ENCODE peak calls at places on chromosome 5, in eight cellular contexts. F is mammary epithelial cell, N is left ventricle myocardium inferior, E is gastrocnemius medialis, B is IMR-90, J is cardiac muscle cell, Q is heart left ventricle, T is suprapubic skin. C is an unnamed sample.

GRCh38 chr5:159965031-159965837 is 43.7 kb upstream of the TTC1 start:
- DNase-seq in F (peak; percentile 29), N (peak; percentile 50), E (no peak), B (peak; percentile 57), J (peak; percentile 78), Q (peak; percentile 35), T (no peak), C (peak; percentile 31)

GRCh38 chr5:120464627-120465280 is 654 bp downstream of the PRR16 start:
- DNase-seq in F (peak; percentile 46), N (peak; percentile 57), E (peak; percentile 45), B (peak; percentile 64), J (peak; percentile 31), Q (peak; percentile 56), T (peak; percentile 76), C (peak; percentile 56)

GRCh38 chr5:77560677-77561263 is 68.7 kb upstream of the WDR41 start:
- DNase-seq in F (peak; percentile 34), N (no peak), E (no peak), B (peak; percentile 55), J (peak; percentile 65), Q (no peak), T (no peak), C (no peak)

GRCh38 chr5:88142801-88143692 is 125.6 kb downstream of the TMEM161B start:
- DNase-seq in F (peak; percentile 8), N (no peak), E (peak; percentile 48), B (no peak), J (no peak), Q (no peak), T (peak; percentile 79), C (peak; percentile 67)

GRCh38 chr5:115343855-115344254 is 47.4 kb upstream of the CCDC112 start:
- DNase-seq in F (peak; percentile 48), N (no peak), E (no peak), B (peak; percentile 84), J (no peak), Q (no peak), T (no peak), C (no peak)

GRCh38 chr5:179322071-179323025 is 22.9 kb downstream of the ADAMTS2 start:
- DNase-seq in F (no peak), N (no peak), E (peak; percentile 64), B (no peak), J (no peak), Q (no peak), T (peak; percentile 69), C (peak; percentile 45)

GRCh38 chr5:172953776-172954189 is 5.4 kb upstream of the RPL26L1 start:
- DNase-seq in F (peak; percentile 66), N (no peak), E (no peak), B (peak; percentile 98), J (no peak), Q (no peak), T (no peak), C (no peak)

GRCh38 chr5:55102345-55102744 is at the start of gene GZMA:
- DNase-seq in F (no peak), N (no peak), E (no peak), B (no peak), J (no peak), Q (no peak), T (no peak), C (no peak)

GRCh38 chr5:119036101-119036762 is 34.7 kb upstream of the DMXL1 start:
- DNase-seq in F (peak; percentile 79), N (no peak), E (no peak), B (peak; percentile 89), J (no peak), Q (no peak), T (no peak), C (no peak)

GRCh38 chr5:78912796-78913195 is 72.3 kb downstream of the ARSB start:
- DNase-seq in F (no peak), N (no peak), E (no peak), B (no peak), J (no peak), Q (no peak), T (no peak), C (no peak)

GRCh38 chr5:57181151-57181550 is 7.3 kb downstream of the GPBP1 start:
- DNase-seq in F (no peak), N (no peak), E (no peak), B (no peak), J (no peak), Q (no peak), T (no peak), C (no peak)

GRCh38 chr5:80291776-80292175 is 28.0 kb upstream of the SPZ1 start:
- DNase-seq in F (no peak), N (no peak), E (no peak), B (no peak), J (no peak), Q (no peak), T (no peak), C (no peak)

GRCh38 chr5:158534203-158534602 is 565.5 kb downstream of the EBF1 start:
- DNase-seq in F (no peak), N (no peak), E (no peak), B (no peak), J (no peak), Q (no peak), T (no peak), C (no peak)

GRCh38 chr5:14364096-14364495 is 217.5 kb upstream of the OTULINL start:
- DNase-seq in F (no peak), N (no peak), E (no peak), B (no peak), J (no peak), Q (no peak), T (no peak), C (no peak)

GRCh38 chr5:146283344-146283761 is 55.3 kb upstream of the POU4F3 start:
- DNase-seq in F (peak; percentile 82), N (no peak), E (no peak), B (peak; percentile 96), J (no peak), Q (no peak), T (no peak), C (no peak)

GRCh38 chr5:179485845-179486575 is 64.3 kb upstream of the RUFY1 start:
- DNase-seq in F (no peak), N (no peak), E (no peak), B (peak; percentile 15), J (no peak), Q (no peak), T (no peak), C (no peak)

GRCh38 chr5:98110791-98111190 is 662.7 kb upstream of the RGMB start:
- DNase-seq in F (no peak), N (no peak), E (no peak), B (peak; percentile 53), J (no peak), Q (no peak), T (no peak), C (no peak)

DNA sequence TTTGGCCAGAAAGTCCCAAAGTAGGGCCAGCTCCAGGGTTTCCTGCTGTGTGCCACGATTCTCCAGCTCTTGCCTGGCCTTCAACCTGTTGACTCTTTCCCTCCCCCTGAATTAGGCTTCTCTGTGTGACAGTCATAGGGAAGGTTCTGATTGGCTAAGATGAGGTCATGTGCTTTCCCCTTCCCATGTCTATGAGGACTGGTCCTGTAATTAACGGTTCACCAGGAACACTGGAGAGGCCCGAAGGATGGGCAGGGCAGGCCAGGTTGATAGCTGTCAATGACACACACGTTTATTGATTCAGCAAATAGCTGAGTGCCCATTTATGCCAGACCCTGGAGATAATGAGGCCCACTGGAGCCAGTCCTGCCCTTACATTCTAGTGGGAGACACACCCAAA is 9.0 kb upstream of the PRR7 start:
- DNase-seq in F (no peak), N (no peak), E (no peak), B (no peak), J (no peak), Q (no peak), T (no peak), C (no peak)
- H3K36me3 ChIP-seq in F (peaks cover 5% of the 10 kb centered on the region), N (peaks cover 80% of the 10 kb centered on the region), E (no peaks in the 10 kb centered on the region), B (peaks cover 50% of the 10 kb centered on the region), J (peaks cover 33% of the 10 kb centered on the region), Q (peaks cover 100% of the 10 kb centered on the region), T (peaks cover 72% of the 10 kb centered on the region), C (no peaks in the 10 kb centered on the region)

DNA sequence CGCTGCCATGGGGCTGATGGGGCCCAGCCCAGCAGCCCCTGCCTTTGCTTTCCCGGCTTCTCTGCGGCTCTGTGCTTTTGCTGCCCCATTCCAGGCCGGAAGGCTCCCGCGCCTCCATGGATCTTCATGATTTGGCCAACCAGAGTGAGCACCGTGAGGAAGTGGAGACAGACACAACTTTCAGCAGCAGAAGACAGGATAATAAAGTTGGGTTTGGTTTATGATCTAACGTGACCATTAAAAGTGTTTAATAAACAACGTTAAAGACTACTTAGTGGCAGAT is 3.1 kb upstream of the CEP72 start:
- DNase-seq in F (no peak), N (no peak), E (no peak), B (no peak), J (no peak), Q (no peak), T (no peak), C (no peak)
- H3K4me1 ChIP-seq in F (peaks cover 8% of the 10 kb centered on the region), N (peaks cover 19% of the 10 kb centered on the region), E (peaks cover 13% of the 10 kb centered on the region), B (peaks cover 2% of the 10 kb centered on the region), J (no peaks in the 10 kb centered on the region), Q (no peaks in the 10 kb centered on the region), T (peaks cover 14% of the 10 kb centered on the region), C (no peaks in the 10 kb centered on the region)

DNA sequence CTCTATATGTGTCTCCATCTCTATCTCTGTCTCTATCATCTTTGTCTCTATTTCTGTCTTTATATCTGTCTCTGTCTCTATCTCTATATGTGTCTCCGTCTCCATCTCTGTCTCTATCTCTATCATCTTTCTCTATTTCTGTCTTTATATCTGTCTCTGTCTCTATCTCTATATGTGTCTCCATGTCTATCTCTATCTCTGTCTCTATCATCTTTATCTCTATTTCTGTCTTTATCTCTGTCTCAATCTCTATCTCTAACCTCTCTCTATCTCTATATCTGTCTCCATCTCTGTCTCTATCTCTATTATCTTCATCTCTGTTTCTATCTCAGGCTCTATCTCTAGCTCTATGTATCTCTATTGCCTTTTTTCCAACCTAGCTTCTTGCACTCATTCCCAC is 37.0 kb downstream of the IRX4 start:
- DNase-seq in F (no peak), N (no peak), E (no peak), B (no peak), J (no peak), Q (no peak), T (no peak), C (no peak)
- TF ChIP-seq CTCF in F (no peak), N (no peak), E (no peak), B (no peak), J (no peak), Q (no peak), T (no peak), C (no peak)

GRCh38 chr5:138180841-138181240 is 1.9 kb downstream of the KIF20A start:
- DNase-seq in F (no peak), N (no peak), E (no peak), B (no peak), J (no peak), Q (no peak), T (no peak), C (no peak)
- H3K36me3 ChIP-seq in F (peaks cover 35% of the 10 kb centered on the region), N (peaks cover 25% of the 10 kb centered on the region), E (no peaks in the 10 kb centered on the region), B (peaks cover 23% of the 10 kb centered on the region), J (peaks cover 30% of the 10 kb centered on the region), Q (peaks cover 54% of the 10 kb centered on the region), T (peaks cover 21% of the 10 kb centered on the region), C (peaks cover 36% of the 10 kb centered on the region)

DNA sequence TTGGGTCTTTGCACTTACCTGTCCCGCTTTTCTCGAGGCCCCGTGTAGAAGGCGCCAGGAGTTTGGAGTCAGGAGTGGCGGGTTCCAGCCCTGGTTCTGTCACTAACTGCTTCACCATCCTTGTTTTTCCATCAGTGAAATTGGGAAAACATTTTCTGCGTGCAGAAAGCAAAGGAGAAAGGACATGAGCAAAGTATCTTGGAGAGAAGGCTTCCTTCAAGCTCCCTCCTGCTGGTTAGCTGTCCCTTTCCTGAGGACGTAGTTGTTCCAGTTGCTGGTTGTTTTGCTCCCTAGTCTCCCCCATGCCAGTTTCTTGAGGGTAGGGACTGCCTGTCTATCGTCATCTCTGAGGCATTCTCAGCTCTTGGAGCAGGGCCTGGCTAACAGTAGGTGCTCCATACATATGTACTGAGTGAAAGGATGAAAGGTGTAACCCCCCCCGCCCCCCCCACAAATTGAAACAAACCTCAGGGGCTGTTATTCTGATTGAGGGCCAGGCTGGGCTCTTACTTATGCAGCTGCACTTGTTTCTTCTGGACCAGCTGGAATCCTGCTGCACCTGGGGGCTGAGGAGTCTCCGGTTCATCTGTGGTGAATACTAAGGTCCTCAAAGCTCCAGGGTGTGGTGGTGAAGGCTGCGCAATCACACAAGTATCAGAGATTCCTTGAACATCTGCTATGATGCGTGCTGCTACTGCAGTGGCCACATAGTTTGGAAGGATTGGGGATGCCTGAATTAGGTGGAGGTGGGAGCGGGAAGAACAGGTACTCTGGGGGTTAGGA is 1.0 kb downstream of the SMIM3 start:
- DNase-seq in F (peak; percentile 34), N (no peak), E (peak; percentile 40), B (peak; percentile 66), J (no peak), Q (no peak), T (no peak), C (no peak)
- H3K4me1 ChIP-seq in F (peaks cover 59% of the 10 kb centered on the region), N (peaks cover 78% of the 10 kb centered on the region), E (peaks cover 21% of the 10 kb centered on the region), B (peaks cover 29% of the 10 kb centered on the region), J (peaks cover 7% of the 10 kb centered on the region), Q (peaks cover 38% of the 10 kb centered on the region), T (peaks cover 47% of the 10 kb centered on the region), C (peaks cover 11% of the 10 kb centered on the region)